ENCODE peak calls at places on chromosomes 11 and 22, in five cellular contexts. U, S, K, W and B are unnamed samples.

GRCh38 chr11:10858505-10859360 is 880 bp upstream of the ZBED5 start:
- DNase-seq in U (peak), S (peak), K (peak), W (peak), B (no peak)

GRCh38 chr11:7597620-7598019 is 75.7 kb downstream of the CYB5R2 start:
- DNase-seq in U (no peak), S (no peak), K (peak), W (no peak), B (no peak)

GRCh38 chr11:111733655-111734088 is 32.5 kb downstream of the PPP2R1B start:
- DNase-seq in U (no peak), S (no peak), K (no peak), W (no peak), B (no peak)

GRCh38 chr22:32752868-32753520 is 48.5 kb upstream of the TIMP3 start:
- DNase-seq in U (no peak), S (no peak), K (no peak), W (no peak), B (no peak)

GRCh38 chr22:24129980-24130379 is 51.3 kb upstream of the SUSD2 start:
- DNase-seq in U (no peak), S (no peak), K (no peak), W (no peak), B (no peak)

GRCh38 chr11:64208796-64209562 is 2.5 kb downstream of the FERMT3 start:
- DNase-seq in U (no peak), S (no peak), K (no peak), W (no peak), B (no peak)

GRCh38 chr11:83220279-83220678 is 26.8 kb downstream of the ANKRD42 start:
- DNase-seq in U (no peak), S (no peak), K (peak), W (no peak), B (no peak)

GRCh38 chr22:27474711-27475547 is 326.6 kb downstream of the MN1 start:
- DNase-seq in U (no peak), S (no peak), K (peak), W (no peak), B (peak)

GRCh38 chr11:69360606-69361005 is 66.7 kb downstream of the MYEOV start:
- DNase-seq in U (no peak), S (no peak), K (no peak), W (no peak), B (no peak)

GRCh38 chr11:71114124-71114851 is 138.1 kb downstream of the SHANK2 start:
- DNase-seq in U (no peak), S (no peak), K (no peak), W (no peak), B (no peak)

GRCh38 chr11:35567737-35568465 is 42.5 kb upstream of the PAMR1 start:
- DNase-seq in U (no peak), S (no peak), K (peak), W (no peak), B (no peak)